ENCODE peak calls at places on chromosomes 4 and X, in five cellular contexts. E is ovary, P is adipocyte, C is mucosa of descending colon, Z is GM12864. V is an unnamed sample.

GRCh38 chrX:125202486-125203378 is 116.9 kb upstream of the TEX13C start:
- DNase-seq in E (no peak), P (no peak), C (peak), Z (no peak), V (no peak)

GRCh38 chr4:21769404-21770147 is 179.0 kb downstream of the KCNIP4 start:
- DNase-seq in E (no peak), P (peak), C (no peak), Z (no peak), V (no peak)

GRCh38 chrX:67721321-67721720 is 177.5 kb downstream of the AR start:
- DNase-seq in E (no peak), P (no peak), C (no peak), Z (no peak), V (no peak)

GRCh38 chr4:54281060-54281781 is 52.1 kb downstream of the PDGFRA start:
- DNase-seq in E (peak), P (peak), C (peak), Z (no peak), V (no peak)

GRCh38 chr4:139852612-139853269 is 187.1 kb downstream of the MGST2 start:
- DNase-seq in E (no peak), P (no peak), C (no peak), Z (no peak), V (no peak)

GRCh38 chrX:121161501-121161933 is 114.1 kb downstream of the GLUD2 start:
- DNase-seq in E (no peak), P (no peak), C (no peak), Z (no peak), V (no peak)

GRCh38 chr4:123284166-123284565 is 112.4 kb upstream of the SPRY1 start:
- DNase-seq in E (no peak), P (peak), C (no peak), Z (no peak), V (no peak)

GRCh38 chrX:41085883-41086626 is 810 bp downstream of the USP9X start:
- DNase-seq in E (peak), P (peak), C (peak), Z (no peak), V (no peak)

GRCh38 chrX:28966335-28966734 is 379.1 kb downstream of the IL1RAPL1 start:
- DNase-seq in E (no peak), P (peak), C (no peak), Z (no peak), V (no peak)

GRCh38 chr4:53557601-53558000 is 33.7 kb downstream of the LNX1 start:
- DNase-seq in E (no peak), P (no peak), C (no peak), Z (no peak), V (no peak)

GRCh38 chr4:33494150-33494549 is 2750.2 kb downstream of the ARAP2 start:
- DNase-seq in E (no peak), P (peak), C (no peak), Z (no peak), V (no peak)

GRCh38 chr4:147586637-147587036 is 30.6 kb upstream of the TMEM184C start:
- DNase-seq in E (no peak), P (no peak), C (no peak), Z (peak), V (no peak)

GRCh38 chr4:139532951-139533350 is 23.1 kb downstream of the SETD7 start:
- DNase-seq in E (no peak), P (no peak), C (no peak), Z (no peak), V (no peak)

GRCh38 chr4:10664408-10664807 is 20.2 kb downstream of the CLNK start:
- DNase-seq in E (no peak), P (peak), C (no peak), Z (no peak), V (no peak)

GRCh38 chr4:128571747-128572146 is 237.8 kb upstream of the JADE1 start:
- DNase-seq in E (peak), P (peak), C (no peak), Z (no peak), V (no peak)

GRCh38 chrX:9131066-9131465 is 97.1 kb upstream of the FAM9B start:
- DNase-seq in E (no peak), P (no peak), C (no peak), Z (no peak), V (no peak)

GRCh38 chrX:40104649-40105015 is 6.9 kb upstream of the BCOR start:
- DNase-seq in E (peak), P (peak), C (peak), Z (no peak), V (no peak)

GRCh38 chr4:30717208-30718020 is 2.8 kb upstream of the PCDH7 start:
- DNase-seq in E (peak), P (peak), C (peak), Z (no peak), V (peak)

GRCh38 chr4:177986236-177986635 is 544.0 kb upstream of the AGA start:
- DNase-seq in E (no peak), P (no peak), C (no peak), Z (no peak), V (no peak)

GRCh38 chrX:19906293-19906692 is 18.9 kb upstream of the SH3KBP1 start:
- DNase-seq in E (no peak), P (no peak), C (no peak), Z (no peak), V (no peak)

GRCh38 chrX:44903107-44903506 is 30.1 kb downstream of the KDM6A start:
- DNase-seq in E (no peak), P (no peak), C (no peak), Z (no peak), V (no peak)

GRCh38 chr4:103359900-103360299 is 161.8 kb upstream of the CENPE start:
- DNase-seq in E (no peak), P (no peak), C (no peak), Z (no peak), V (no peak)

GRCh38 chrX:44071070-44071645 is 98.0 kb upstream of the NDP start:
- DNase-seq in E (no peak), P (no peak), C (no peak), Z (no peak), V (no peak)

GRCh38 chrX:119726900-119727555 is 31.4 kb upstream of the SOWAHD start:
- DNase-seq in E (no peak), P (no peak), C (no peak), Z (no peak), V (peak)

GRCh38 chr4:128513664-128514484 is 226.3 kb upstream of the PGRMC2 start:
- DNase-seq in E (no peak), P (peak), C (no peak), Z (no peak), V (no peak)

GRCh38 chr4:26782830-26783202 is 77.8 kb upstream of the STIM2 start:
- DNase-seq in E (no peak), P (peak), C (no peak), Z (no peak), V (no peak)

GRCh38 chrX:37578045-37578444 is 6.6 kb downstream of the LANCL3 start:
- DNase-seq in E (no peak), P (no peak), C (no peak), Z (no peak), V (no peak)

GRCh38 chrX:39152106-39152649 is 350.9 kb downstream of the MID1IP1 start:
- DNase-seq in E (no peak), P (peak), C (no peak), Z (no peak), V (peak)

GRCh38 chr4:7861440-7861881 is 78.2 kb downstream of the AFAP1 start:
- DNase-seq in E (no peak), P (peak), C (no peak), Z (no peak), V (no peak)
- H3K4me3 ChIP-seq in E (no peak), P (peak), C (no peak), Z (no peak), V (no peak)

GRCh38 chr4:184756399-184756798 is 22.5 kb upstream of the CENPU start:
- DNase-seq in E (no peak), P (peak), C (no peak), Z (no peak), V (no peak)
- H3K4me3 ChIP-seq in E (no peak), P (peak), C (no peak), Z (no peak), V (no peak)

DNA sequence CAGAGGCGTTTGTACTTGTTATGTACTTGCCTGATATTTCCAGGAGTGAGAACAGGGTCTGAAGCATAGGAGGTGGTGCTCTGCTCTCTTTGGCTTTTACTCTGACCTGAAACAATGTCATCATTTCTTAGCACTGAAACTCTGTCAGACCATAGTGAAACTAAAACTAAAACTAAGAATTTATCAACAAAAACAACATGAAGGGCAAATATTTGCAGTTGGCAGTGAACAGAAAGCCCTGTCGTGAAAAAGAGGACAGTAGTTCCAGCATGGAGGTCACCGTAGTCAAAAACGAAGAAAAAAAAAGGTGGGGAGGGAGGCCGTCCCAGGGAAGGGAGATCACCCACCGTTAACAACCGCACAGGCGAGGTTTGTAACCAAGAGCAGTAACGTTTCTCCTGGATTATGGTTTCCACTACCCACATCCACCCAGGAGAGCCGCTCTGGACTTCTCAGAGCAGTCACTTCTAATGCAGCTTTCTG is 97.5 kb downstream of the ANK2 start:
- DNase-seq in E (peak), P (peak), C (no peak), Z (no peak), V (peak)
- H3K4me3 ChIP-seq in E (peak), P (peak), C (no peak), Z (no peak), V (peak)

GRCh38 chr4:153223418-153223792 is 19.2 kb downstream of the TRIM2 start:
- DNase-seq in E (no peak), P (peak), C (no peak), Z (no peak), V (no peak)

GRCh38 chr4:153224474-153224873 is 20.2 kb downstream of the TRIM2 start:
- DNase-seq in E (no peak), P (no peak), C (no peak), Z (no peak), V (no peak)

GRCh38 chr4:153222162-153222789 is 18.0 kb downstream of the TRIM2 start:
- DNase-seq in E (peak), P (peak), C (no peak), Z (no peak), V (no peak)

GRCh38 chr4:153222790-153223417 is 18.7 kb downstream of the TRIM2 start:
- DNase-seq in E (peak), P (peak), C (peak), Z (no peak), V (no peak)

DNA sequence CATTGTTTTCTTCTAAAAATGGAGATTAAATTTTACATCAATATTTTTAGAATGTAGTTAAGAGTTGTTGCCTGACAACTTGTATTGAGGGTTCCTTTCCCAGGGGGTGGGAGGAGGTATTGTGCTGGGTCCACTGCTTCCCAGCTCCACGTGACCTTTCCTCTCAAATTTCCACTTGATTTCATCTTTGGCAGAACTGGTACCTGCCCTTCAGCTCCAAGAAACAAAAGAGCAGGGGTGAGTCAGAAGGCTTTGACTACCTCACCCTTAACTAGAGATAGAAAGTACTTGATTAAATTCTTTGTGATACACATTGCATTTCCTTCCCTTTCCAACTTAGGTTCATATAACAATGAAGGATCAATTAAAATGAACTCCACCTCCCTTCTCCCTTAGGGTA is 19.7 kb downstream of the TRIM2 start:
- DNase-seq in E (no peak), P (peak), C (no peak), Z (no peak), V (no peak)
- H3K4me3 ChIP-seq in E (peak), P (peak), C (no peak), Z (no peak), V (no peak)

DNA sequence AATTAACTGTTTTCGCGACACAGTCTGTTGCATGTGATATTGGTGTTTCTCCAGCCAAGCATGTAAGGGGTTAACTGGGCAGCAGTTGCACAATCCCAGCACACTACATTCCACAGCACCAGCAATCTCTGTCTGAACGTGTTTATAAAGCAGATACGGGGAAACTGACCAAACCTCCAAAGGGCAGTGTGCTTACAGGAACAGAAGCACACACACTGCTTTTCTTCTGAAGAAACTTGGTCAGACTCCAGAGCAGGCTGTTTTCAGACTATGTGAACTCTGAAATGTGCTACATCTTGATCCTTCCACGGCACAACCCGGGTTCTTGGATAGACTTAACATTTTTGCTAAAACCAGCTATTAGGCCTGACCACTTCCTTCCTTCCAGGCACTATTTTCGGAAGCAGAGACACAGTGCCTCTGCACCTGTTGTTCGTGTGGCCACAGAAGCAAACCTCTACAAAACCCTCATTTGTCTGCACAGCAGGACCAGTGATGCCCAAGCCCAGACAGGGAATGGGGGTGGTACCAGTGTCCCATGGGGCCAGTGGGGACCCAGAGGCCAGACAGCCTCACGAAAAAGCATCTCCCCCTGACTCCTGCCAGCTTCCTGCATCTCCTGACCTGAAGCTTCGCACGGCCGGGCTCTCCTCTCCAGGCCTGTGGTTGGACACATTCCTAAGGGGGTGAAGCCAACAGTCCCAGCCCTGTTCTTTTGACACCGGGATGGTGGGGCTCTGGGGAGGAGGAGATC is 90.1 kb downstream of the IRF2 start:
- DNase-seq in E (peak), P (peak), C (peak), Z (peak), V (peak)
- H3K4me3 ChIP-seq in E (peak), P (peak), C (no peak), Z (peak), V (peak)

DNA sequence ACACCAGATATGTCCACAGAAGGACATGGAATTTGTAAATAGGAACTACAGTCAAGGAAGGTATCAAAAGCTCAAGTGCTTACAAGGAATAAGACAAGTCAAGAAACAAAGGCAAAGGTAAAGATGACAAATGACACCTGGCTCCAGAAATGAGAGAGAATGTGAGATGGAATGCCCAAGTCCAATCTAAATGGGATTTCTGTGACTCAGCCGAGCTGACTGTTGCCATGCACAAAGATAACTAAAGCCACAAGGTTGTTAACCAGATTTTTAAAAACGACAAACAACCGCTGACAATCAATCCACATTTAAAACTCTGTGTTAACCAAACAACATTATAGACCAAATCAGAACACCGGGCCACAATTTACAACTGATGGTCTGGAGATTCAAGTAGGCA is 1.1 kb downstream of the NFXL1 start:
- DNase-seq in E (no peak), P (peak), C (no peak), Z (no peak), V (no peak)
- H3K4me3 ChIP-seq in E (peak), P (peak), C (peak), Z (peak), V (peak)

GRCh38 chr4:38519671-38520070 is 144.3 kb upstream of the KLF3 start:
- DNase-seq in E (no peak), P (no peak), C (no peak), Z (no peak), V (no peak)

GRCh38 chr4:38529189-38530115 is 134.5 kb upstream of the KLF3 start:
- DNase-seq in E (no peak), P (no peak), C (peak), Z (peak), V (peak)

GRCh38 chr4:38526412-38526811 is 137.6 kb upstream of the KLF3 start:
- DNase-seq in E (no peak), P (no peak), C (no peak), Z (no peak), V (no peak)

GRCh38 chr4:38523054-38523453 is 140.9 kb upstream of the KLF3 start:
- DNase-seq in E (no peak), P (no peak), C (no peak), Z (no peak), V (no peak)

DNA sequence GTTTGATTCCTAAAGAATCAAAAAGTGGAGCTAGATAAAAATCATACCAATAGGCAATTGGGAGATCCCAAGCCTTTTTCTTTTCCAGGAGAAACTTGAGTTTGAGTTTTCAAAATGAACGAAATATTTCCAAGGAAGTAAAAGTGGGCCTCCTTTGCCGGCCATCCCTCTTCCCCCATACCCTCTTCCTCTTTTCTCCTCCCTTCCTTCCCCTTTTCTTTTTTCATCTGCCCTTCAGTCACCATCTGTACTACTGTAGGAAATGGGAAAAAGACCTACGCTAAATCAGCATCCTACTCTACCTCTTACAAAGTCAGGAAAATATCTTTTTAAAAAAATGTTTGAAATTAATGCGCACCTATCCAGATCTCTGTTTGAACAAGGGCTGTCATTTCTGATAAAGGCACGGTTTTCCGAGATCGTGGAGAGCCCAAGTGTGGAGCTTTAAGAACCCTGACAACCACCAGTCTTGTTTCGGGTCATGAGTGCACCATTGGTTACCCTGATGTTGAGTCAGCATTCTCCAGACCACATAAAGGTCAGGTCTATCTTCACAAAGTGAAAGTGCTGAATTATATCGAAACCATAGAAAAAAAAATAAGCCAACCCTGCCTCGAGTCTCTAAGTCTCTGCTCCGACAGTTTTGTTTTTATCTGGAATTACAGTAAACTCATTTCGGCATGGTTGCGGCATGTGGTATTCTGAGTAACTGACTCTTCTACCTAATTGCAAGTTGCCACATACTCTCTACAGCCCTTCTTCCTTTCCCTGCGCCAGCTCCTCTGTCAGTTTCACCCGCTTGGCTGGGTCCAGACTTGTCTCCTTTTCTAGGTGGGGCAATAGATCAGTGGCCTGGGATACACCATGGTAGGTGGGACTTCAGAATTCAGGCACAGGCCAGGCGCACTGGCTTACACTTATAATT is 140.2 kb upstream of the KLF3 start:
- DNase-seq in E (no peak), P (no peak), C (no peak), Z (peak), V (no peak)
- H3K4me3 ChIP-seq in E (no peak), P (no peak), C (no peak), Z (no peak), V (no peak)

DNA sequence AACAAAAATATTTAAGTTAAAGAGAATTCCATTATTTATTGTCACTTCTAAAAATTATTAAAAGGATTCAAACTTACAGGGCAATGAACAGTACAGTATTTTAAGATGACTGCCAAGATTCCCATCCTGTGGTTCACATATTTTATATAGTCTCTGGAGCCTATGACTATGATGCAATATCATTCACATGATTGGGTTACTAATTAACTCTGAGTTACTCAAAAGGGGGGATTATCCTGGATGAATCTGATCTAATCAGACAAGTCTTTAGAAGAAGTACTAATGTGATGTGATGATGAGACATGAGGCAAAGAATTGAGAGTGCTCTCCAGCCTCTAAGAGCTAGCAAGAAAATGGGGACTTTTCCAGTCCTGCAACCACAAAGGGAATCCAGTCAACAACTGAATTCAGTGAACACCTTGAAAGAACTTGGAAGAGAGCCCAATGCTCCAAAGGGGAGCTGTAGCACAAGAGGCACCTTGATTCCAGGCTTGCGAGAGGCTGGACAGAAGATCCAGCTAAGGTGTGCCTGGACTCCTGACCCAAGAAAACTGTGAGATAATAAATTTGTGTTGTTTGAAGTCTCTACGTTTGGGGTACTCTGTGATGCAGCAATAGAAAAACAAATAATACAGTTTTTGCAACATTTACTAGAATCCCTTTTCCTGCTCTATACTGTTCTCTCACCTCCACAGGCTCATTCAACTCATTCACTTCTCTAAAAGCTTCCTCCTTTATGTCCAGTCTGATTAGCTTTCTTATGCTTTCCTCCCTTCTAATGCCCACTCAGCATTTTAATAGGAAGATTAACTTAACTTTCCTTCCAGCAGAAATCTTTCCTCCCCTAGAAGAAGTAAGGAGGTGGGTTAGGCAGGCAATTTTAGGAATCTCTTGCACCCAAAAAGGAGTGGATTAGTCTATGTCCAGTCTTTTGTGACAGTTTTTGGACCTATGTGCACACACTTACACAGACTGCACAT is 133.8 kb upstream of the LCORL start:
- DNase-seq in E (no peak), P (no peak), C (no peak), Z (no peak), V (no peak)
- H3K4me3 ChIP-seq in E (no peak), P (no peak), C (no peak), Z (no peak), V (no peak)

GRCh38 chrX:109600114-109600710 is 24.8 kb downstream of the KCNE5 start:
- DNase-seq in E (no peak), P (peak), C (no peak), Z (no peak), V (peak)
- H3K4me3 ChIP-seq in E (no peak), P (peak), C (no peak), Z (no peak), V (no peak)

V was measured in Jurkat, Clone E6-1.